ENCODE peak calls at places on chromosomes 13 and 19, in five cellular contexts. C, N, T, A and B are unnamed samples.

GRCh38 chr13:51659276-51660127 is 75.2 kb downstream of the WDFY2 start:
- DNase-seq in C (no peak), N (peak), T (no peak), A (no peak), B (no peak)

GRCh38 chr19:991174-991931 is 7.2 kb downstream of the WDR18 start:
- DNase-seq in C (no peak), N (peak), T (peak), A (no peak), B (no peak)

GRCh38 chr13:26323127-26323526 is 69.2 kb downstream of the CDK8 start:
- DNase-seq in C (no peak), N (no peak), T (no peak), A (no peak), B (no peak)

GRCh38 chr19:15551183-15552004 is 43.1 kb downstream of the CYP4F22 start:
- DNase-seq in C (no peak), N (peak), T (peak), A (no peak), B (peak)

GRCh38 chr19:53365899-53366493 is 491 bp downstream of the ZNF525 start:
- DNase-seq in C (no peak), N (no peak), T (no peak), A (no peak), B (no peak)

GRCh38 chr13:73138967-73139491 is 80.2 kb downstream of the KLF5 start:
- DNase-seq in C (no peak), N (no peak), T (no peak), A (no peak), B (no peak)

GRCh38 chr13:72726721-72727416 is 560 bp downstream of the MZT1 start:
- DNase-seq in C (no peak), N (peak), T (peak), A (no peak), B (peak)

GRCh38 chr13:42497798-42498197 is 76.2 kb upstream of the TNFSF11 start:
- DNase-seq in C (no peak), N (peak), T (no peak), A (no peak), B (no peak)

GRCh38 chr13:27022571-27023311 is 148.9 kb downstream of the USP12 start:
- DNase-seq in C (no peak), N (peak), T (no peak), A (no peak), B (no peak)

GRCh38 chr13:105627270-105627669 is 908.2 kb downstream of the EFNB2 start:
- DNase-seq in C (no peak), N (no peak), T (no peak), A (no peak), B (no peak)

GRCh38 chr19:1189419-1189818 is 15.4 kb upstream of the SBNO2 start:
- DNase-seq in C (no peak), N (no peak), T (no peak), A (no peak), B (no peak)

GRCh38 chr13:28817204-28817603 is 2.9 kb upstream of the MTUS2 start:
- DNase-seq in C (no peak), N (no peak), T (no peak), A (no peak), B (no peak)

GRCh38 chr19:53947624-53948023 is 15.1 kb upstream of the CACNG8 start:
- DNase-seq in C (no peak), N (peak), T (peak), A (no peak), B (no peak)

GRCh38 chr13:114230117-114230516 is 4.6 kb upstream of the CDC16 start:
- DNase-seq in C (no peak), N (peak), T (no peak), A (no peak), B (no peak)

GRCh38 chr19:18580311-18580710 is 8.3 kb upstream of the REX1BD start:
- DNase-seq in C (no peak), N (no peak), T (no peak), A (no peak), B (no peak)

GRCh38 chr13:113930711-113931637 is 42.9 kb downstream of the C13orf46 start:
- DNase-seq in C (peak), N (no peak), T (no peak), A (no peak), B (peak)

GRCh38 chr19:34428549-34429285 is 536 bp downstream of the UBA2 start:
- DNase-seq in C (no peak), N (peak), T (peak), A (no peak), B (no peak)

GRCh38 chr19:51368366-51369282 is at the start of gene CLDND2:
- DNase-seq in C (no peak), N (no peak), T (peak), A (no peak), B (no peak)

GRCh38 chr13:97257800-97258799 is 36.0 kb downstream of the MBNL2 start:
- DNase-seq in C (no peak), N (peak), T (no peak), A (peak), B (no peak)

GRCh38 chr13:32726374-32727037 is 140.3 kb downstream of the PDS5B start:
- DNase-seq in C (no peak), N (no peak), T (no peak), A (no peak), B (no peak)

GRCh38 chr13:102035969-102036368 is 365.9 kb downstream of the FGF14 start:
- DNase-seq in C (no peak), N (no peak), T (no peak), A (no peak), B (no peak)

GRCh38 chr13:30204564-30204963 is 102.8 kb downstream of the KATNAL1 start:
- DNase-seq in C (no peak), N (no peak), T (no peak), A (no peak), B (no peak)

GRCh38 chr19:47853003-47853402 is 6.0 kb upstream of the TPRX2 start:
- DNase-seq in C (no peak), N (no peak), T (no peak), A (no peak), B (no peak)

GRCh38 chr13:53743906-53744305 is 715.3 kb downstream of the OLFM4 start:
- DNase-seq in C (no peak), N (no peak), T (no peak), A (no peak), B (no peak)

GRCh38 chr13:97192166-97192565 is 30.0 kb upstream of the MBNL2 start:
- DNase-seq in C (no peak), N (no peak), T (no peak), A (no peak), B (no peak)

GRCh38 chr13:21516806-21517205 is 57.7 kb upstream of the ZDHHC20 start:
- DNase-seq in C (no peak), N (no peak), T (no peak), A (no peak), B (no peak)

GRCh38 chr13:49300716-49301589 is 53.2 kb downstream of the CDADC1 start:
- DNase-seq in C (no peak), N (peak), T (peak), A (no peak), B (no peak)

GRCh38 chr13:41284512-41285288 is 21.3 kb upstream of the MTRF1 start:
- DNase-seq in C (peak), N (peak), T (no peak), A (peak), B (no peak)

GRCh38 chr19:6536138-6536671 is 5.4 kb downstream of the TNFSF9 start:
- DNase-seq in C (no peak), N (peak), T (peak), A (no peak), B (no peak)

GRCh38 chr13:32206097-32206740 is 108.9 kb downstream of the ZAR1L start:
- DNase-seq in C (no peak), N (no peak), T (no peak), A (no peak), B (no peak)

DNA sequence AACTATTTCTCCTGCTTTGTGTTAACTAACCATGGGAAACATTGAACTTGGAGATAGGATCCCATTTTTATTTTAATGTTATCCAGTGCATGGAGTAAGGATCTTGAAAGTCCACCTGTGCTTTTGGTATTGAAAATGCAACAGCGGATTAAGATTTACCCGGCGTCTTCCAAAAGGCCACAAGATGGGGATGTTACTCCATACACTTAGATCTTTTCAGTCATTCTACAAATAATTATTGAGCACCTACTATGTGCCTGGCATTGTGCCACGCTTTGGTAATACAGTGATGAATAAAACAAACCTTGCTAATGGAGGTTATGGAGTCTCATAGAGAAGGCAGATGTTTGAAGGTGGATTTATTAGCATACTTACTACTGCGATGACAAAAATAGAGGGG is 56.9 kb downstream of the RFC3 start:
- DNase-seq in C (no peak), N (no peak), T (no peak), A (no peak), B (no peak)
- TF ChIP-seq CTCF in C (no peak), N (no peak), T (peak), A (peak), B (peak)

DNA sequence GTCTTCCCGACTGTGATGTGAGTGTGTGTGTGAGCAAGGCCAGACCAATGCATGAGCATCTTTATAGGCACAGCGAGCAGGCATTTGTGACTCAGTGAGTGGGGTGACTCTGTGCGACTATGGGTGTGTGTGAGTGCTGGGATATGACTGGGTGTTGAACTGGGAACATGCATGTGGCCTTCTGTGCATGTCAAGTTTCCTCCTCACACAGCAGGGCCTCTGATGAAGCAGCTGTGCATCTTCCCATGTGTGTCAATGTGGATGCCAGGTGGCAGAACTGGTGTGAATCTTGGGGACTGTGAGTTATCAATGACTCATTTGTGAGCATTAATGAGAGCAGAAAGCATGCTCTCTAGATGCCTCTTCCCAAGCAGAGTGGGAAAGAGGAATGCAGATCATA is 12.1 kb upstream of the LGALS14 start:
- DNase-seq in C (no peak), N (peak), T (no peak), A (no peak), B (no peak)
- TF ChIP-seq CTCF in C (no peak), N (no peak), T (no peak), A (no peak), B (no peak)

DNA sequence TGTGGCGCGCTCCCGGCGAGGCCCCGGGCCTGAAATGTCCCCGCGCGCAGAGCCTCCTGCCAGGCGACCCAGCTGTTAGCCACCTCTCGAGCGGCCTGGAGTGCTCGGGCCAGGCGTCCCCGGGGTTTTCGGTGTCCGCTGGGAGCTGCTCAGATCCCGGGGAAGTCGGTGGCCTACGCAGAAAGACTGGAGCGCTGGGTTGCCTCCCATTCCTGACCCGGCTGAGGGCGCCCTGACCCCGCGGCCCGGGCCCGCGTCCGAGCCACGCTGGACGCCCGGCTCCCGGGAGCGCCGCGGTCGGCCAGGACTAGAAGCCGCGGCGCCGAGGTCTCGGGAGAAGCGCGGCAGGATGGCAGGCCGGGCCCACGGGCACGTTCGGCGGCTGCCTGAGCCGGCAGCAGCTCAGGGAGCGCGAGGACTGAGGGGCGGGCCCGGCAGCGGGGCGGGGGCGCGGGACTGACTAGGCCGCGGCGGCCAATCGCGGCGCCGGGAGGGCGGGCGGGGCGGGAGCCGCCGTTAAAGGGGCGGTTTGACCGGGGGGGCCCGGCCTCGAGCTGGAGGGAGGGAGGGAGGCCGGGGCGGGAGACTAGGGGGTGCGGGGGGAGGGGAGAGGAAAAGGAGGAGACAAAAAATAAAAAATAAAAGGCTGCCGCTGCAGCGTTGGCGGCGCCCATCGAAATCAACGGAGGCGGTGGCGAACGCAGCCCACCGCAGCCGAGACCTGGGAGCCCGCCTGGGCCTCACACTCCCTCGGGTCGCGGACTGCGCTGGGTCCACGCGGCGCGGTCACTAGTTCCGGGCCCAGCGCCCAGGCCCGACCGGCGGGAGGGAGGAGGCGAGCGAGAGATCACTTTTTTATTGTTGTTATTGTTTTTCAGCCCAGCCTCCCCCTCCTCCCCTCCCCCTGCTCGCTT is 1.1 kb upstream of the ZIC2 start:
- DNase-seq in C (no peak), N (peak), T (peak), A (no peak), B (no peak)
- TF ChIP-seq CTCF in C (no peak), N (no peak), T (no peak), A (no peak), B (peak)

DNA sequence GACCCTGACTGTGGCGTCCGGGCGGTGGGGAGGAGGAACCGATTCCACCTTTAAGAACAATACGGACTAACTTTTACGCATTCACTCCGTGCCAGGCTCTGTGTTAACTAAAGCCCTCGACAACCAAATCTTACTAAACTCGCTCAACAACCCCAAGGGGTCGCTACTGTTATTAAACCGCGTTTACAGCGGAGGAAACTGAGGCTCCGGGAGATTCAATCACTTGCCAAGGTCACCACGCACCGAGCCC is 1.2 kb downstream of the SAMD1 start:
- DNase-seq in C (no peak), N (peak), T (peak), A (no peak), B (no peak)
- TF ChIP-seq CTCF in C (no peak), N (no peak), T (peak), A (peak), B (peak)